ENCODE peak calls at places on chromosomes 13 and 19, in four cellular contexts. V is AG10803, U is cardiac muscle cell, E is GM12864. F is an unnamed sample.

GRCh38 chr13:66489586-66489985 is 740.5 kb downstream of the PCDH9 start:
- DNase-seq in V (no peak), U (no peak), E (no peak), F (peak)

GRCh38 chr13:86282450-86282849 is 483.2 kb upstream of the SLITRK6 start:
- DNase-seq in V (no peak), U (no peak), E (no peak), F (no peak)

GRCh38 chr19:42199440-42200115 is 17.9 kb downstream of the DEDD2 start:
- DNase-seq in V (no peak), U (no peak), E (peak), F (no peak)

GRCh38 chr13:23801141-23801540 is 88.1 kb downstream of the MIPEP start:
- DNase-seq in V (no peak), U (no peak), E (no peak), F (no peak)

GRCh38 chr19:46009530-46010510 is 13.0 kb downstream of the PGLYRP1 start:
- DNase-seq in V (peak), U (peak), E (no peak), F (peak)

GRCh38 chr19:51060973-51061372 is 3.9 kb downstream of the KLK13 start:
- DNase-seq in V (no peak), U (no peak), E (no peak), F (no peak)

GRCh38 chr19:38197937-38198704 is 25.9 kb downstream of the DPF1 start:
- DNase-seq in V (no peak), U (no peak), E (no peak), F (no peak)

GRCh38 chr19:52369463-52370340 is at the start of gene ZNF880:
- DNase-seq in V (peak), U (peak), E (peak), F (peak)

GRCh38 chr13:23505007-23505406 is 65.2 kb upstream of the TNFRSF19 start:
- DNase-seq in V (peak), U (peak), E (no peak), F (peak)

GRCh38 chr13:87498681-87499080 is 172.5 kb upstream of the SLITRK5 start:
- DNase-seq in V (no peak), U (no peak), E (no peak), F (no peak)

GRCh38 chr13:56903710-56904109 is 237.0 kb upstream of the PRR20A start:
- DNase-seq in V (no peak), U (no peak), E (no peak), F (no peak)
- H3K4me3 ChIP-seq in V (no peak), U (no peak), E (no peak), F (no peak)

DNA sequence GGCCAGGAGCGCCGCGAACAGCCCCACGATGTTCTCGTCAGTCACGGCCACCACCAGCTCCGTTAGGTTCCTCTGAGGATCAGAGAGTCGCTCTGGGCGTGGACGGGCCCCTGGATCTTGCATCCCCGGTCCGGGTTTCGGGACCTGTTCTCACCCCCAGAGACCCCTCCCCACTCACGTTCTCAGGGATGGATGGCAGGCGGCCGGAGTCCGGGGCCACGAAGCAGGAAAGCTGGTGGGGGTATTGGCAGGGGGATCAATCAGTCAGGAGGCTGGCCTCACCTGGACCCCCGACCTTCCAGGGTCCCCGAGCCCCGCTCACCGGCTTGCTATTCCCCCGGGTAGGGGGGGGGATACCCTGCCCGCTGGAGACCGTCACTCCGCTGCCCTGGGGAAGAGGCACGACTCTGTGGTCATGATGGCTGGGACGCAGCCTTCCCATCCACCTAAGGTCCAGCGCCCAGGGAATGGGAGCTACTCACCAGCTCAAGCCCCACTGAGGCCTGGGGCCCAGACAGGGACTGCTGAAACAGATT is 4.6 kb downstream of the DENND1C start:
- DNase-seq in V (no peak), U (no peak), E (no peak), F (no peak)
- H3K4me3 ChIP-seq in V (no peak), U (peak), E (no peak), F (no peak)

GRCh38 chr19:18430417-18431144 is 7.4 kb downstream of the ISYNA1 start:
- DNase-seq in V (no peak), U (no peak), E (no peak), F (no peak)

GRCh38 chr19:18433735-18434398 is 4.1 kb downstream of the ISYNA1 start:
- DNase-seq in V (no peak), U (peak), E (no peak), F (no peak)

GRCh38 chr19:18431351-18432197 is 6.4 kb downstream of the ISYNA1 start:
- DNase-seq in V (no peak), U (no peak), E (no peak), F (no peak)

GRCh38 chr19:18433039-18433691 is 4.8 kb downstream of the ISYNA1 start:
- DNase-seq in V (no peak), U (peak), E (no peak), F (peak)

DNA sequence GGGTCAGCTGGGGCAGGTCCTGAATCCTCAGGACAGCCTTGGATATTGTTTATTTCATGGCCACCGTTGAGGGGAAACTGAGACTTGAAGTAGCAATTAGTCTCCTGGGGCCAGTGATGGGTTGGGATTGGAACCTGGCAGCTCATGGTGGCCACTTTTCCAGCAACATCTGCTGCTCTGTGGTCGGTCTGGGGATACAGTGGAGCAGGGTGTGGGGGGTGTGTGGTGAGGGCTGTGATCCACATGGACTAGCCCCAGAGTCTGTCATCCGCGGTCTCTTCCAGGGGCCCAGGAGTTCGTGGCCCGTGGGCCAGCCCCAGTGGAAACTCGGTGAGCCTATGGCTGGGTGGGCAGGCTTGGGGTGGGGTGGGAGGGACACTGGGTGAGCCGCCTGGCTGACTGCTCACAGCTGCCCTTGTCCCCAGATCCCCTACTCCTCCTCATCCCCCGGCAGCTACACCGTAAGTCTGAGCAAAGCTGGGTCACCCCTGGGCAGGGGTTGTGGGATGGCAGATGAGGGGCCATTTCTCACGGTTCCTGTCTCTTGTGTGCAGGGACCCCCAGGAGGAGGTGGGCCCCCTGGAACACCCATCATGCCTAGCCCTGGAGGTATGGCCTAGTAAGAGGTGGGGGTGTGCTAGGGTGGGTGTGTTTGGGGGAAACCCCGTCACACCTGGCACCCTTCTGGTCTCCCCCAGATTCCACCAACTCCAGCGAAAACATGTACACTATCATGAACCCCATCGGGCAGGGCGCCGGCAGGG is 5.5 kb downstream of the ISYNA1 start:
- DNase-seq in V (peak), U (no peak), E (no peak), F (no peak)
- H3K4me3 ChIP-seq in V (no peak), U (no peak), E (peak), F (peak)

DNA sequence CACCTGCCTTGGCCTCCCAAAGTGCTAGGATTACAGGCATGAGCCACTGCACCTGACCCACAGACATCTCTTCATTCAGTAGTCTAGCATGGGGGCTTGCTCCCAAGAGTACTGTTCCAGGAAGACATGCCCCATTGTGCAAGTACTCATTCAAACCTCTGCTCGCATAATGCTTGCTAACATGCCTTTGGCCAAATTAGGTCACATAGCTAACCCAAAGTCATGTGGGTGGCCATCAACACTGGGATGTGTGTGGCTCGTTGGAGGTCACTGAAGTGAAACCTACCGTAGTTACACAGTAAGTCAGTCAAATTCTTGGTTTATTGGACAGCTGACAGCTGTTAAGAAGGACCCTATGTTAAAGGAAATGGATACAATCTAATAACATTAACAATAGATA is 20.3 kb downstream of the RFXAP start:
- DNase-seq in V (no peak), U (no peak), E (no peak), F (no peak)
- H3K4me3 ChIP-seq in V (no peak), U (no peak), E (no peak), F (no peak)

GRCh38 chr19:48695743-48696352 is at the start of gene FUT2:
- DNase-seq in V (no peak), U (no peak), E (no peak), F (no peak)
- H3K4me3 ChIP-seq in V (peak), U (no peak), E (no peak), F (no peak)